ENCODE peak calls at places on chromosome 16, in seven cellular contexts. R is H1, E is OCI-LY7, L is K562, P is hepatocyte, H is fibroblast of lung, I is mesendoderm. M is an unnamed sample. For H3K79me2, the result is how much of the 10 kb centered on the place peaks cover.

GRCh38 chr16:48001306-48001885 is 154.4 kb downstream of the ABCC12 start:
- DNase-seq in R (peak), E (no peak), L (no peak), P (no peak), H (no peak), I (no peak), M (no peak)

GRCh38 chr16:79076039-79076767 is 524.3 kb downstream of the MAF start:
- DNase-seq in R (no peak), E (no peak), L (no peak), P (no peak), H (no peak), I (no peak), M (no peak)

GRCh38 chr16:48811478-48811877 is 201.5 kb upstream of the N4BP1 start:
- DNase-seq in R (no peak), E (no peak), L (no peak), P (no peak), H (no peak), I (peak), M (peak)

GRCh38 chr16:10988164-10988803 is 43.9 kb downstream of the CLEC16A start:
- DNase-seq in R (peak), E (peak), L (no peak), P (no peak), H (no peak), I (peak), M (peak)

GRCh38 chr16:78706637-78707036 is 607.2 kb downstream of the WWOX start:
- DNase-seq in R (no peak), E (no peak), L (no peak), P (no peak), H (no peak), I (peak), M (no peak)

GRCh38 chr16:10048850-10049249 is 133.4 kb downstream of the GRIN2A start:
- DNase-seq in R (no peak), E (no peak), L (no peak), P (no peak), H (no peak), I (no peak), M (no peak)

GRCh38 chr16:47565454-47565853 is 104.3 kb downstream of the PHKB start:
- DNase-seq in R (no peak), E (no peak), L (peak), P (no peak), H (peak), I (no peak), M (no peak)

GRCh38 chr16:30985401-30986128 is 558 bp downstream of the HSD3B7 start:
- DNase-seq in R (peak), E (no peak), L (peak), P (peak), H (no peak), I (peak), M (peak)

GRCh38 chr16:51941412-51941811 is 605.5 kb downstream of the TOX3 start:
- DNase-seq in R (no peak), E (no peak), L (no peak), P (no peak), H (no peak), I (no peak), M (no peak)

GRCh38 chr16:3836641-3837040 is 43.9 kb downstream of the CREBBP start:
- DNase-seq in R (no peak), E (no peak), L (no peak), P (no peak), H (peak), I (no peak), M (no peak)

GRCh38 chr16:68776821-68777485 is 39.9 kb downstream of the CDH1 start:
- DNase-seq in R (no peak), E (no peak), L (no peak), P (no peak), H (no peak), I (no peak), M (no peak)

GRCh38 chr16:6967796-6968195 is 364.8 kb upstream of the RBFOX1 start:
- DNase-seq in R (no peak), E (no peak), L (no peak), P (no peak), H (no peak), I (no peak), M (peak)

GRCh38 chr16:90008708-90009145 is 10.5 kb downstream of the DBNDD1 start:
- DNase-seq in R (no peak), E (peak), L (no peak), P (no peak), H (no peak), I (no peak), M (no peak)

GRCh38 chr16:66170989-66171388 is 195.5 kb upstream of the CDH5 start:
- DNase-seq in R (no peak), E (no peak), L (no peak), P (no peak), H (no peak), I (no peak), M (no peak)

GRCh38 chr16:4880006-4880580 is 32.8 kb downstream of the UBN1 start:
- DNase-seq in R (no peak), E (no peak), L (no peak), P (no peak), H (no peak), I (no peak), M (no peak)

GRCh38 chr16:24568392-24568791 is 29.0 kb downstream of the RBBP6 start:
- DNase-seq in R (no peak), E (no peak), L (no peak), P (no peak), H (peak), I (no peak), M (no peak)

GRCh38 chr16:12295395-12295794 is 318.9 kb downstream of the SNX29 start:
- DNase-seq in R (no peak), E (peak), L (no peak), P (no peak), H (no peak), I (no peak), M (no peak)

GRCh38 chr16:72429566-72430160 is 257.7 kb upstream of the PMFBP1 start:
- DNase-seq in R (no peak), E (no peak), L (no peak), P (no peak), H (no peak), I (no peak), M (no peak)

GRCh38 chr16:66205287-66206167 is 161.0 kb upstream of the CDH5 start:
- DNase-seq in R (peak), E (no peak), L (no peak), P (no peak), H (peak), I (no peak), M (no peak)

GRCh38 chr16:24906199-24906808 is 60.5 kb downstream of the SLC5A11 start:
- DNase-seq in R (no peak), E (peak), L (peak), P (peak), H (peak), I (no peak), M (no peak)

GRCh38 chr16:17803625-17804410 is 333.1 kb upstream of the XYLT1 start:
- DNase-seq in R (no peak), E (no peak), L (no peak), P (peak), H (peak), I (no peak), M (no peak)

GRCh38 chr16:11681977-11682654 is 13.9 kb downstream of the SNN start:
- DNase-seq in R (no peak), E (peak), L (no peak), P (no peak), H (no peak), I (no peak), M (no peak)

GRCh38 chr16:5058476-5058875 is 7.3 kb downstream of the C16orf89 start:
- DNase-seq in R (peak), E (no peak), L (peak), P (no peak), H (no peak), I (peak), M (peak)

GRCh38 chr16:77059441-77059840 is 131.5 kb upstream of the MON1B start:
- DNase-seq in R (no peak), E (no peak), L (no peak), P (peak), H (peak), I (no peak), M (no peak)

GRCh38 chr16:16992986-16993783 is 477.6 kb downstream of the XYLT1 start:
- DNase-seq in R (no peak), E (peak), L (no peak), P (no peak), H (no peak), I (no peak), M (peak)

GRCh38 chr16:70270176-70270575 is 18.4 kb upstream of the EXOSC6 start:
- DNase-seq in R (no peak), E (no peak), L (no peak), P (no peak), H (no peak), I (no peak), M (no peak)

GRCh38 chr16:55521792-55522191 is 12.9 kb downstream of the LPCAT2 start:
- DNase-seq in R (no peak), E (no peak), L (no peak), P (no peak), H (no peak), I (no peak), M (no peak)

GRCh38 chr16:21265104-21265825 is 12.8 kb downstream of the CRYM start:
- DNase-seq in R (no peak), E (no peak), L (no peak), P (no peak), H (no peak), I (no peak), M (no peak)

GRCh38 chr16:69260019-69260418 is 51.1 kb upstream of the VPS4A start:
- DNase-seq in R (no peak), E (no peak), L (no peak), P (no peak), H (no peak), I (peak), M (no peak)

GRCh38 chr16:48949636-48950035 is 332.0 kb downstream of the CBLN1 start:
- DNase-seq in R (no peak), E (no peak), L (no peak), P (no peak), H (peak), I (no peak), M (no peak)

GRCh38 chr16:30434852-30435251 is 5.0 kb upstream of the DCTPP1 start:
- DNase-seq in R (no peak), E (no peak), L (no peak), P (no peak), H (no peak), I (no peak), M (no peak)

GRCh38 chr16:11674818-11675560 is 6.7 kb downstream of the SNN start:
- DNase-seq in R (no peak), E (no peak), L (no peak), P (no peak), H (peak), I (no peak), M (no peak)

GRCh38 chr16:19831678-19832077 is 53.0 kb downstream of the GPRC5B start:
- DNase-seq in R (no peak), E (no peak), L (peak), P (no peak), H (peak), I (no peak), M (no peak)

GRCh38 chr16:77468831-77469230 is 34.0 kb upstream of the ADAMTS18 start:
- DNase-seq in R (no peak), E (no peak), L (no peak), P (no peak), H (no peak), I (peak), M (peak)

GRCh38 chr16:69762843-69763556 is 868 bp downstream of the WWP2 start:
- DNase-seq in R (no peak), E (peak), L (peak), P (peak), H (peak), I (peak), M (peak)

GRCh38 chr16:24589997-24590396 is 50.6 kb downstream of the RBBP6 start:
- DNase-seq in R (no peak), E (no peak), L (no peak), P (no peak), H (no peak), I (no peak), M (no peak)

GRCh38 chr16:77223184-77223583 is 24.0 kb downstream of the SYCE1L start:
- DNase-seq in R (peak), E (peak), L (peak), P (no peak), H (no peak), I (peak), M (peak)

DNA sequence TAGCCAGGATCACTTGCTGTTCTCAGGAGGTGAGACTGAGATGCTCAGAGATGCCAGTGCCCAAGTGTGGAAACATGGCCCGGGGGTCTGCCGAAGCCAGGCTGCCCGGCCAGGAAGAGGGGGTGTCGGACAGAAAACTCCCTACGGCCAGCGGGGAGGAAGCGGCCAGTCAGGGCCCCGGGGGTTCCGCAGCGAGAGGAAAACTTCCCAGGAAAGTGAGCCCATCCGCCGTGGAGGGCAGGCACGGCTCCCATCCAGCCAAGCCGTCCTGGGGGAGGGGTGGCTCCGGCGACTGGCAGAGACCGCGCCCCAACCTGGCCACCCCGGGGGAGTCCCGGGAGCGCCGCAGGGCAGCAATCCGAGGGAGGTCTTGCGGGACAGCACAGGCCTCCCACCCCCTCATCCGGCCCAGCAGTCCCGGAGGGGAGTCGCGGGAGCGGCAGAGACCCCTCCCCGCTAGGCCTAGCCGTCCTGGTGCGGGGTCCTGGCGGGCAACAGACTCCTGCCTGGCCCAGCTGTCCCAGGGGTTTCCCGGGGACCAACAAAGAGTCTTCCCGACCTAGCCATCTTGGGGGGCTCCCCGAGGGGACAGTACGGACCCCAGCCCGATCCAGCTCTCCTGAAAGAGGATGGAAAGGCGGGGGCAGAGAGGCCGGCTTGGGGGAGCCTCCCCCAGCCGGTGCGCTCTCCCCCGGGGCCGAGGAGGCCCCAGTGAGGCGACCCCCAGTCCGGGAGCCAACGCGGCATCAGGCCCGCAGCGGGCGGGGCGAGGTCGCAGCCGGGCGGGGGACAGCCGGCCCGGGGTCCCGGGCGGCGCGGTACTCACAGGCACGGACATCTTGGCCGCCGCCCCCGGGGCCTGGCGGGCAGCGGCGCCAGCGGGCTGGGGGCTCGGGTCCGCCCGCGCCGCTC is 13.8 kb upstream of the BCAR1 start:
- DNase-seq in R (peak), E (no peak), L (no peak), P (peak), H (no peak), I (no peak), M (no peak)
- H3K79me2 ChIP-seq in R (under half), E (under half), L (under half), P (half or more), H (half or more), I (under half), M (half or more)

GRCh38 chr16:87702325-87702811 is 63.4 kb downstream of the KLHDC4 start:
- DNase-seq in R (peak), E (peak), L (peak), P (peak), H (peak), I (peak), M (peak)
- H3K79me2 ChIP-seq in R (under half), E (under half), L (under half), P (under half), H (under half), I (under half), M (under half)

DNA sequence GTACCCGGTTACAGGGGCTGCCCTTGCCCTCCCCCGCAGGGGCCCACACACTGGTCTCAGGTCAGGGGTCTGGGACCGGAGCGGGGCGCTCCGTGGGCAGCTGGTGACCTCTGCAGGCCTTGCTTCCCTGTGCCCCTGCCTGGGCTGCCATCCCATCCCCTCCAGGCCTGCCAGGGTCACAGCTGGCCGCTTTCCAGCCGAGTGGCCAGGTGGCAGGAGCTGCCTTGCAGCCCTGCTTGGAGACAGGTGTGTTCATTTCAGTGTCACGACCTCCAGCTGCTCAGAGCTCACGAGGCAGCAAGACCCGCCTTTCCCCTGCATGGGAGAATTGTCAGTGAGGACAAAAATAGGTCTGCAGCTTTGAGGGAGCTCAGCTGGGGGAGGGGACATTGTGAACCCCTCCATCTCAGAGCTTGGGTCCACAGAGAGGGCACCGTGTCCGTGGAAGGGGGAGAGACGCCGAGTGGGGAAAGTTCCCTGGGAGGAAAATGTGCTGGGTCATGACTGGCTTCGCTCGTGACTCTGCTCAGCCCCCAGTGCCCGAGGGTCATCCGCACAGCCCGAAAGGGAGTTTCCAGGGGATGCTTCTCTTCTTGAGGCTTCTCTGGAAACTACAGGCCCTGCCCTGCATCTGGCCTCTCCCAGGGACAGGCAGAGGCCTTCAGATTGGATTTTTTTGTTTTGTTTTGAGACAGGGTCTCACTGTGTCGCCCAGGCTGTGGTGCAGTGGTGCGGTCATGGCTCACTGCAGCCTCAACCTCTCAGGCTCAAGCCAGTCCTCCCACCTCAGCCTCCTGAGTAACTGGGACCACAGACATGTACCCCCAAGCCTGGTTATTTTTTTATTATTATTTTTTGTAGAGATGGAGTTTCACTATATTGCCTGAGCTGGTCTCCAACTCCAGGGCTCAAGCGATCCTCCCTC is 10.0 kb upstream of the GSE1 start:
- DNase-seq in R (no peak), E (peak), L (no peak), P (no peak), H (no peak), I (no peak), M (no peak)
- H3K79me2 ChIP-seq in R (under half), E (under half), L (half or more), P (half or more), H (under half), I (under half), M (under half)

GRCh38 chr16:50473375-50473945 is 74.7 kb upstream of the NKD1 start:
- DNase-seq in R (no peak), E (no peak), L (peak), P (no peak), H (no peak), I (peak), M (no peak)
- H3K79me2 ChIP-seq in R (under half), E (under half), L (under half), P (under half), H (under half), I (under half), M (under half)

GRCh38 chr16:88900653-88901052 is 34.2 kb upstream of the PABPN1L start:
- DNase-seq in R (no peak), E (no peak), L (no peak), P (no peak), H (peak), I (no peak), M (no peak)
- H3K79me2 ChIP-seq in R (under half), E (under half), L (half or more), P (under half), H (under half), I (under half), M (under half)

GRCh38 chr16:1318268-1318545 is 8.8 kb downstream of the UBE2I start:
- DNase-seq in R (no peak), E (no peak), L (no peak), P (no peak), H (no peak), I (no peak), M (no peak)
- H3K79me2 ChIP-seq in R (under half), E (under half), L (under half), P (half or more), H (half or more), I (under half), M (half or more)

GRCh38 chr16:53507464-53508180 is 4.6 kb upstream of the AKTIP start:
- DNase-seq in R (no peak), E (no peak), L (peak), P (no peak), H (no peak), I (no peak), M (no peak)
- H3K79me2 ChIP-seq in R (under half), E (under half), L (under half), P (under half), H (under half), I (under half), M (under half)

M was measured in neural progenitor cell.